ENCODE peak calls at places on chromosome 15, in four cellular contexts. L is ovary; R is CD8-positive, alpha-beta T cell; J is mammary epithelial cell. D is an unnamed sample.
A peak's percentile ranks its signal among the peaks of the same experiment; 100 is the strongest.

GRCh38 chr15:78127882-78128281 is 3.4 kb downstream of the CIB2 start:
- DNase-seq in L (no peak), J (no peak), R (no peak), D (no peak)

GRCh38 chr15:85044251-85044853 is 62.7 kb downstream of the PDE8A start:
- DNase-seq in J (peak; percentile 40), R (no peak), L (peak; percentile 48), D (peak; percentile 53)

GRCh38 chr15:85891470-85891869 is 96.7 kb upstream of the KLHL25 start:
- DNase-seq in J (no peak), R (no peak), L (no peak), D (no peak)

GRCh38 chr15:69415381-69415780 is 1.2 kb downstream of the KIF23 start:
- DNase-seq in R (no peak), L (no peak), J (no peak), D (no peak)

GRCh38 chr15:57534279-57534678 is 57.4 kb upstream of the MYZAP start:
- DNase-seq in R (no peak), L (no peak), J (no peak), D (no peak)

GRCh38 chr15:59300618-59301139 is 72.0 kb downstream of the MYO1E start:
- DNase-seq in J (no peak), L (no peak), R (no peak), D (no peak)

GRCh38 chr15:43905755-43906154 is 79.0 kb downstream of the WDR76 start:
- DNase-seq in L (no peak), R (no peak), J (no peak), D (no peak)

GRCh38 chr15:77584201-77584600 is 48.5 kb downstream of the LINGO1 start:
- DNase-seq in R (no peak), J (no peak), L (no peak), D (no peak)

GRCh38 chr15:39251413-39252197 is 329.3 kb upstream of the THBS1 start:
- DNase-seq in R (no peak), L (no peak), J (peak; percentile 49), D (no peak)

GRCh38 chr15:66852064-66852905 is 150.2 kb downstream of the SMAD6 start:
- DNase-seq in L (no peak), R (no peak), J (no peak), D (no peak)

GRCh38 chr15:80251505-80252280 is at the start of gene CTXND1:
- DNase-seq in R (no peak), L (no peak), J (no peak), D (no peak)

GRCh38 chr15:58467722-58468436 is 36.1 kb downstream of the LIPC start:
- DNase-seq in J (no peak), R (no peak), L (peak; percentile 77), D (no peak)

GRCh38 chr15:100114100-100114499 is 227.7 kb downstream of the ADAMTS17 start:
- DNase-seq in L (peak; percentile 82), J (peak; percentile 44), R (no peak), D (peak; percentile 86)

GRCh38 chr15:52764731-52765130 is 25.4 kb downstream of the ONECUT1 start:
- DNase-seq in L (no peak), J (no peak), R (no peak), D (no peak)

GRCh38 chr15:40291088-40291574 is 8.3 kb upstream of the ANKRD63 start:
- DNase-seq in L (no peak), J (peak; percentile 57), R (no peak), D (no peak)

GRCh38 chr15:91813924-91814323 is 39.6 kb upstream of the SLCO3A1 start:
- DNase-seq in L (no peak), R (no peak), J (no peak), D (no peak)

GRCh38 chr15:57031605-57032004 is 113.2 kb downstream of the TCF12 start:
- DNase-seq in R (no peak), L (peak; percentile 33), J (no peak), D (peak; percentile 31)

GRCh38 chr15:46808834-46809233 is 908.5 kb upstream of the SEMA6D start:
- DNase-seq in J (no peak), R (no peak), L (no peak), D (no peak)

GRCh38 chr15:58457466-58457965 is 25.7 kb downstream of the LIPC start:
- DNase-seq in J (peak; percentile 94), R (no peak), L (no peak), D (peak; percentile 87)

GRCh38 chr15:35986072-35986666 is 440.2 kb upstream of the DPH6 start:
- DNase-seq in L (no peak), J (no peak), R (no peak), D (no peak)

GRCh38 chr15:70437089-70437488 is 326.3 kb downstream of the UACA start:
- DNase-seq in R (no peak), L (no peak), J (no peak), D (no peak)

GRCh38 chr15:70439880-70440279 is 323.5 kb downstream of the UACA start:
- DNase-seq in J (no peak), L (no peak), R (no peak), D (no peak)

GRCh38 chr15:70437882-70438331 is 325.5 kb downstream of the UACA start:
- DNase-seq in R (no peak), L (no peak), J (peak; percentile 81), D (no peak)

GRCh38 chr15:70439304-70439877 is 324.0 kb downstream of the UACA start:
- DNase-seq in R (no peak), L (no peak), J (no peak), D (no peak)

DNA sequence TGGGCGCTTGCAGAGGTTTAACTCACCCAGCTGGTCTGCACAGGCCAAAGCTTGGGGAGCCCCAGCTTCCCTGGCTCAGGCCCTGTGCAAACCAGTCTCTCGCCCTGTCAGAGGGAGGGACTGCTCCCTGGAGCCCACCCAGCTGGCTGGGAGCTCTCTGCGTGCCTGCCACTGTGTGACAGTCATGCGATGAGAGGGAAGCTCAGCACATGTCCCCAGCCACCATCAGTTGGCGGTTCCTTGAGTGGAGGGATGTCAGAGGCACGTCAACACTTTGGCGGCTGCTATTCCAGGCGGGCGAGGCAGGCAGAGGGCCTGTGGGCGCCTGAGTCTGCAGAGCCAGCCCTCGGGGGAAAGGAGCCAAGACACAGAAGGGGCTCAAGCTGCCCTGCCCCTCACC is 324.6 kb downstream of the UACA start:
- DNase-seq in L (no peak), J (no peak), R (no peak), D (no peak)
- H3K27ac ChIP-seq in L (no peak overlapping the region), J (no peak overlapping the region), R (no peak overlapping the region), D (no peak overlapping the region)

GRCh38 chr15:31391687-31392671 is 65.3 kb downstream of the KLF13 start:
- DNase-seq in L (peak; percentile 64), R (peak; percentile 62), J (peak; percentile 41), D (peak; percentile 73)

GRCh38 chr15:31393441-31394091 is 66.9 kb downstream of the KLF13 start:
- DNase-seq in J (no peak), L (no peak), R (no peak), D (peak; percentile 32)

GRCh38 chr15:31390029-31390428 is 63.4 kb downstream of the KLF13 start:
- DNase-seq in R (no peak), L (no peak), J (no peak), D (no peak)

GRCh38 chr15:31390777-31391486 is 64.3 kb downstream of the KLF13 start:
- DNase-seq in J (no peak), R (no peak), L (no peak), D (no peak)

DNA sequence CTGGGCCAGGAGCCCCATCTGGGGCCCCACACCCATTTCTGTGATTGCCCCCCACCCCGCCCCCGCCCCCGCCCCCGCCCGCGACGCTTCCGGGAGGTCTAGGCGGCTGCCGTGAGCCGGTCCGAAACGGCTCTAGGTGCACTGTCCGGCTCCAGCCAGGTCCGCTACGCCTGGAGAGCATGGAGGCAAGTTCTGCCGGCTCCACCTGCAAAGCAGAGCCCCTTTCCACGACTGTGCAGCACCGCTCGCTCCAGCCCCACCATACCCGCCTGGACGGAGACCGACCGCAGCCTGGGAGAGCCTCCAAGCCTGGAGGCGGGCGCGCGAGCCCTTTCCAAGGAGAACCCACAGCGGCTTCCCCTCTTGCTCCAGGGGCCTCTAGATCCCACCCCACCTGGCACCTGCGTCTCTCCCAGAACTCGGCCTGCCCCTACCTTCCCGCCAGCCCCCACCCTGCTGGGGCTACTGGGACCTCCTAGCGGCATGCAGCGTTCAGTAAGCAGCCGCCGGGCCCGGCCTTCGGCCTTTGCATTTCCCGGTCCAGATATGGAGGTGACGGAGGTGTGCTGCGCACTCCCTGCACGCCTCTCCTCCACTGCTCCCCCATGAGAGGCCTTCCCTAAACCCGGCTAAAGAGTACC is 66.2 kb downstream of the KLF13 start:
- DNase-seq in L (no peak), R (no peak), J (no peak), D (peak; percentile 40)
- H3K4me3 ChIP-seq in L (peak overlapping the region; percentile 55), R (peak overlapping the region; percentile 62), J (peak overlapping the region; percentile 79), D (peak overlapping the region; percentile 53)

GRCh38 chr15:72146221-72146620 is 28.0 kb downstream of the SENP8 start:
- DNase-seq in L (no peak), J (no peak), R (no peak), D (no peak)

GRCh38 chr15:72140088-72140487 is 21.9 kb downstream of the SENP8 start:
- DNase-seq in J (no peak), L (no peak), R (no peak), D (no peak)

GRCh38 chr15:72136170-72137051 is 18.2 kb downstream of the SENP8 start:
- DNase-seq in J (no peak), L (no peak), R (no peak), D (no peak)

GRCh38 chr15:72139667-72140066 is 21.5 kb downstream of the SENP8 start:
- DNase-seq in J (no peak), R (no peak), L (no peak), D (no peak)

DNA sequence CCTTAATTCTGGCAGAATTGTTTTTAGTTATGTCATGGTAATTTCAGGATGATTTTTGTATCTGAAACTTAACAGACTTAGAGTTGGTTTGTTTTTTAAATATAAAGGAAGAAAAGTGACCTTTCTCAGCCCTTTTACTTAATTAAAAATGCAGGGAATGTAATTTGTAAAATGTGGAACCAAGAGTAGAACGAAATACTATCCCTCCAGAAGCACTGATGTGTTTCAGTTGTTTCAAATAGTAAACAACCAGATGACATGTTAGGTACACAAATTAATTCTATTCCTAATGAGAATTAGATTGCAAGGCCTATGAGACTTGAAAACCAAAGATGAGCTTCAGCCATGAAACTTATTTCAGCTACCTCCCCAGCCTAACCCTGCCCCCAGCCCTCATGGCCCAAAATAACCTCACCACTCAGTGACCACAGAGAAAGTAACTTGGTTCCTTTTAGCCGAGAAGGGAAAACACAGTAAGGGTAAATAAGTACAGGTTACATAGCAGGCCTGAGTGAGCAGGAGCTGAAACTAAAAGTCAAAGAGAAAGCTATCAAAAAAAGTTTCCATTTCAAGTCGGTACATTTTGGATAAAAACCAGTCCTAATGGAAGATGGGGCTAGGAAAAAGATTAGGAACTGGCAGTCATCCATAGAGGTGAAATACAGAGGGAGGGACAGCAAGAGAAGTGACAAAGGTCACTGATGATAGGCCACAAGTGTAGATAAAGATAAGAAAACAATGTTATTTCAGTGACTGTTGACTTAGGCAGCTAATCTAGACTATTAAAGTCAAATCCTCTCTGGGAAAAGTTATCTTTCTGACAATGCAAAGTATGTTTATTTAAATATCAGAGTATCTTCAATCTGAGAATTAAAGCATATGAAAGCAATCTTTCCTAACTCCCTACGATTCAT is 23.2 kb downstream of the SENP8 start:
- DNase-seq in L (no peak), J (no peak), R (no peak), D (no peak)
- H3K27ac ChIP-seq in L (no peak overlapping the region), J (no peak overlapping the region), R (no peak overlapping the region), D (no peak overlapping the region)

DNA sequence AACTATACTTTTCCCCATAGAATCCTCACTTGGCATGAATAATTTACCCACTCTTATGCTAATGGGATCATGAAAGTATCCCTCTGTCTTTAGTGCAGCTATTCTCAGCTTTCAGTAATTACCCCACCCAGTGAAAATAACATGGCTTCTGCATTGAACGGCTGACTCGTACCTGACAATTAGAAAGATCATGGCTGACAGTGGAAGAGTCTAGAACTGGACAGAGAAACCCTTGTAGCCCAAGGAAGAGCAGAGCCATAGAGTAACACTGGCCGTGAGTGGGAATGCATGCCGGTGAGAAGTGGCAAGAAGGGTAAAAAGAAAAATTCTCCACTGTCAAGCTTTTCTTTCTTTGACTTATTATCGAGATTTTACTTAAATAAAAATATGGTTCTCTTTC is 22.3 kb downstream of the MEIS2 start:
- DNase-seq in R (no peak), L (no peak), J (no peak), D (no peak)
- H3K4me3 ChIP-seq in R (no peak overlapping the region), L (no peak overlapping the region), J (no peak overlapping the region), D (no peak overlapping the region)